ENCODE peak calls at places on chromosomes 16 and 17, in six cellular contexts. One of them, this sample, is unnamed.

GRCh38 chr17:36999475-36999874 is 50.7 kb downstream of the AATF start:
- DNase-seq in fibroblast of lung: no peak
- DNase-seq in heart left ventricle: no peak
- DNase-seq in OCI-LY7: no peak
- DNase-seq in cardiac fibroblast: no peak
- DNase-seq in choroid plexus epithelial cell: no peak
- DNase-seq in this sample: no peak

GRCh38 chr16:73743665-73744496 is 552.7 kb upstream of the PSMD7 start:
- DNase-seq in choroid plexus epithelial cell: no peak
- DNase-seq in OCI-LY7: no peak
- DNase-seq in cardiac fibroblast: no peak
- DNase-seq in fibroblast of lung: peak
- DNase-seq in heart left ventricle: no peak
- DNase-seq in this sample: no peak

GRCh38 chr16:89026121-89026612 is 49.2 kb upstream of the CBFA2T3 start:
- DNase-seq in fibroblast of lung: peak
- DNase-seq in heart left ventricle: no peak
- DNase-seq in cardiac fibroblast: peak
- DNase-seq in choroid plexus epithelial cell: peak
- DNase-seq in OCI-LY7: peak
- DNase-seq in this sample: no peak

GRCh38 chr16:82440336-82440735 is 186.4 kb upstream of the CDH13 start:
- DNase-seq in cardiac fibroblast: no peak
- DNase-seq in heart left ventricle: no peak
- DNase-seq in OCI-LY7: no peak
- DNase-seq in choroid plexus epithelial cell: no peak
- DNase-seq in fibroblast of lung: no peak
- DNase-seq in this sample: no peak

GRCh38 chr16:85123891-85124635 is 11.8 kb upstream of the CIBAR2 start:
- DNase-seq in choroid plexus epithelial cell: peak
- DNase-seq in fibroblast of lung: peak
- DNase-seq in cardiac fibroblast: peak
- DNase-seq in heart left ventricle: peak
- DNase-seq in OCI-LY7: no peak
- DNase-seq in this sample: peak

GRCh38 chr17:82007495-82008257 is 15.0 kb downstream of the CENPX start:
- DNase-seq in heart left ventricle: no peak
- DNase-seq in fibroblast of lung: no peak
- DNase-seq in OCI-LY7: no peak
- DNase-seq in choroid plexus epithelial cell: no peak
- DNase-seq in cardiac fibroblast: no peak
- DNase-seq in this sample: no peak

GRCh38 chr17:61368832-61369468 is 30.7 kb upstream of the TBX2 start:
- DNase-seq in choroid plexus epithelial cell: no peak
- DNase-seq in heart left ventricle: no peak
- DNase-seq in cardiac fibroblast: no peak
- DNase-seq in OCI-LY7: no peak
- DNase-seq in fibroblast of lung: no peak
- DNase-seq in this sample: no peak

GRCh38 chr16:77963185-77964044 is 58.9 kb upstream of the CLEC3A start:
- DNase-seq in heart left ventricle: no peak
- DNase-seq in OCI-LY7: no peak
- DNase-seq in choroid plexus epithelial cell: peak
- DNase-seq in cardiac fibroblast: no peak
- DNase-seq in fibroblast of lung: no peak
- DNase-seq in this sample: no peak

GRCh38 chr16:71409038-71409775 is 32.6 kb downstream of the TLE7 start:
- DNase-seq in fibroblast of lung: no peak
- DNase-seq in cardiac fibroblast: no peak
- DNase-seq in choroid plexus epithelial cell: peak
- DNase-seq in heart left ventricle: no peak
- DNase-seq in OCI-LY7: no peak
- DNase-seq in this sample: no peak

GRCh38 chr16:19883296-19883951 is 1.2 kb downstream of the GPRC5B start:
- DNase-seq in fibroblast of lung: peak
- DNase-seq in OCI-LY7: no peak
- DNase-seq in cardiac fibroblast: no peak
- DNase-seq in choroid plexus epithelial cell: peak
- DNase-seq in heart left ventricle: peak
- DNase-seq in this sample: peak

GRCh38 chr16:81275795-81276194 is 37.3 kb downstream of the BCO1 start:
- DNase-seq in choroid plexus epithelial cell: no peak
- DNase-seq in fibroblast of lung: no peak
- DNase-seq in heart left ventricle: no peak
- DNase-seq in cardiac fibroblast: no peak
- DNase-seq in OCI-LY7: no peak
- DNase-seq in this sample: no peak

GRCh38 chr17:15885770-15886169 is 59.2 kb upstream of the ADORA2B start:
- DNase-seq in choroid plexus epithelial cell: no peak
- DNase-seq in cardiac fibroblast: no peak
- DNase-seq in OCI-LY7: no peak
- DNase-seq in fibroblast of lung: no peak
- DNase-seq in heart left ventricle: no peak
- DNase-seq in this sample: no peak

GRCh38 chr17:41345992-41346391 is 4.6 kb downstream of the KRT33A start:
- DNase-seq in OCI-LY7: no peak
- DNase-seq in cardiac fibroblast: no peak
- DNase-seq in heart left ventricle: no peak
- DNase-seq in choroid plexus epithelial cell: no peak
- DNase-seq in fibroblast of lung: no peak
- DNase-seq in this sample: no peak

GRCh38 chr16:53898993-53899392 is 195.0 kb downstream of the FTO start:
- DNase-seq in fibroblast of lung: peak
- DNase-seq in heart left ventricle: no peak
- DNase-seq in OCI-LY7: no peak
- DNase-seq in choroid plexus epithelial cell: peak
- DNase-seq in cardiac fibroblast: peak
- DNase-seq in this sample: no peak

GRCh38 chr17:36004604-36005003 is 3.3 kb upstream of the CCL15 start:
- DNase-seq in choroid plexus epithelial cell: no peak
- DNase-seq in cardiac fibroblast: no peak
- DNase-seq in fibroblast of lung: no peak
- DNase-seq in heart left ventricle: no peak
- DNase-seq in OCI-LY7: no peak
- DNase-seq in this sample: no peak

GRCh38 chr17:9309216-9309615 is 266.4 kb downstream of the STX8 start:
- DNase-seq in cardiac fibroblast: no peak
- DNase-seq in heart left ventricle: no peak
- DNase-seq in OCI-LY7: no peak
- DNase-seq in fibroblast of lung: no peak
- DNase-seq in choroid plexus epithelial cell: no peak
- DNase-seq in this sample: no peak

GRCh38 chr17:75611746-75612437 is 21.3 kb upstream of the SMIM5 start:
- DNase-seq in OCI-LY7: no peak
- DNase-seq in fibroblast of lung: no peak
- DNase-seq in cardiac fibroblast: no peak
- DNase-seq in choroid plexus epithelial cell: no peak
- DNase-seq in heart left ventricle: no peak
- DNase-seq in this sample: peak

GRCh38 chr17:58870747-58871146 is 115.1 kb downstream of the PPM1E start:
- DNase-seq in cardiac fibroblast: peak
- DNase-seq in choroid plexus epithelial cell: peak
- DNase-seq in heart left ventricle: no peak
- DNase-seq in fibroblast of lung: peak
- DNase-seq in OCI-LY7: no peak
- DNase-seq in this sample: no peak